ENCODE peak calls at places on chromosomes 4 and X, in four cellular contexts. D is effector memory CD4-positive, alpha-beta T cell; S is CD4-positive, alpha-beta T cell; W is GM13976. A is an unnamed sample.

GRCh38 chrX:41720125-41720780 is 3.7 kb upstream of the GPR82 start:
- DNase-seq in D (peak), S (no peak), W (peak), A (peak)

GRCh38 chrX:103531002-103531401 is 11.7 kb upstream of the RAB40A start:
- DNase-seq in D (no peak), S (no peak), W (no peak), A (no peak)

GRCh38 chr4:150257338-150257737 is 179.1 kb downstream of the DCLK2 start:
- DNase-seq in D (no peak), S (no peak), W (no peak), A (no peak)

GRCh38 chr4:165921546-165921945 is 48.5 kb downstream of the TLL1 start:
- DNase-seq in D (no peak), S (no peak), W (no peak), A (no peak)

GRCh38 chr4:110008540-110008939 is 95.9 kb downstream of the EGF start:
- DNase-seq in D (no peak), S (no peak), W (no peak), A (no peak)

GRCh38 chr4:1802151-1802715 is 9.1 kb downstream of the FGFR3 start:
- DNase-seq in D (no peak), S (no peak), W (no peak), A (no peak)

GRCh38 chr4:139018971-139019758 is 3.6 kb downstream of the NOCT start:
- DNase-seq in D (no peak), S (no peak), W (no peak), A (no peak)

GRCh38 chr4:105951198-105951597 is 55.9 kb downstream of the NPNT start:
- DNase-seq in D (no peak), S (no peak), W (no peak), A (no peak)

GRCh38 chr4:12889054-12889453 is 595.1 kb downstream of the RAB28 start:
- DNase-seq in D (no peak), S (no peak), W (no peak), A (no peak)